ENCODE peak calls at places on chromosomes 16 and 17, in seven cellular contexts. One of them, this sample, is unnamed.

GRCh38 chr17:1515640-1516402 is 591 bp downstream of the INPP5K start:
- DNase-seq in tibial nerve: peak; percentile 73
- DNase-seq in uterus: peak; percentile 75
- DNase-seq in IMR-90: peak; percentile 91
- DNase-seq in PC-3: peak; percentile 71
- DNase-seq in colonic mucosa: peak; percentile 82
- DNase-seq in psoas muscle: no peak
- DNase-seq in this sample: no peak

GRCh38 chr17:75505640-75506039 is 9.7 kb downstream of the CASKIN2 start:
- DNase-seq in tibial nerve: no peak
- DNase-seq in uterus: no peak
- DNase-seq in IMR-90: no peak
- DNase-seq in PC-3: no peak
- DNase-seq in colonic mucosa: no peak
- DNase-seq in psoas muscle: no peak
- DNase-seq in this sample: no peak

GRCh38 chr17:38844261-38844757 is 9.2 kb downstream of the RPL23 start:
- DNase-seq in tibial nerve: no peak
- DNase-seq in uterus: no peak
- DNase-seq in IMR-90: no peak
- DNase-seq in PC-3: no peak
- DNase-seq in colonic mucosa: no peak
- DNase-seq in psoas muscle: peak; percentile 47
- DNase-seq in this sample: no peak

GRCh38 chr16:27515874-27516353 is 33.8 kb downstream of the GTF3C1 start:
- DNase-seq in tibial nerve: no peak
- DNase-seq in uterus: no peak
- DNase-seq in IMR-90: no peak
- DNase-seq in PC-3: peak; percentile 45
- DNase-seq in colonic mucosa: no peak
- DNase-seq in psoas muscle: no peak
- DNase-seq in this sample: no peak

GRCh38 chr17:16377804-16378400 is 3.0 kb upstream of the UBB start:
- DNase-seq in tibial nerve: no peak
- DNase-seq in uterus: no peak
- DNase-seq in IMR-90: peak; percentile 79
- DNase-seq in PC-3: peak; percentile 93
- DNase-seq in colonic mucosa: peak; percentile 47
- DNase-seq in psoas muscle: no peak
- DNase-seq in this sample: no peak

GRCh38 chr17:45834471-45835396 is 9.9 kb upstream of the SPPL2C start:
- DNase-seq in tibial nerve: no peak
- DNase-seq in uterus: no peak
- DNase-seq in IMR-90: no peak
- DNase-seq in PC-3: peak; percentile 56
- DNase-seq in colonic mucosa: no peak
- DNase-seq in psoas muscle: no peak
- DNase-seq in this sample: no peak

GRCh38 chr17:57293077-57293476 is 36.8 kb downstream of the MSI2 start:
- DNase-seq in tibial nerve: no peak
- DNase-seq in uterus: no peak
- DNase-seq in IMR-90: no peak
- DNase-seq in PC-3: no peak
- DNase-seq in colonic mucosa: no peak
- DNase-seq in psoas muscle: no peak
- DNase-seq in this sample: peak; percentile 27

GRCh38 chr16:52964290-52964689 is 88.4 kb downstream of the CHD9NB start:
- DNase-seq in tibial nerve: no peak
- DNase-seq in uterus: no peak
- DNase-seq in IMR-90: no peak
- DNase-seq in PC-3: peak; percentile 1
- DNase-seq in colonic mucosa: no peak
- DNase-seq in psoas muscle: no peak
- DNase-seq in this sample: no peak

GRCh38 chr16:17368951-17369350 is 101.8 kb downstream of the XYLT1 start:
- DNase-seq in tibial nerve: no peak
- DNase-seq in uterus: no peak
- DNase-seq in IMR-90: no peak
- DNase-seq in PC-3: no peak
- DNase-seq in colonic mucosa: no peak
- DNase-seq in psoas muscle: no peak
- DNase-seq in this sample: no peak

GRCh38 chr16:65121870-65122723 is at the start of gene CDH11:
- DNase-seq in tibial nerve: peak; percentile 56
- DNase-seq in uterus: peak; percentile 78
- DNase-seq in IMR-90: peak; percentile 82
- DNase-seq in PC-3: peak; percentile 65
- DNase-seq in colonic mucosa: peak; percentile 37
- DNase-seq in psoas muscle: peak; percentile 56
- DNase-seq in this sample: peak; percentile 60

GRCh38 chr16:85033153-85033552 is 5.6 kb downstream of the KIAA0513 start:
- DNase-seq in tibial nerve: no peak
- DNase-seq in uterus: no peak
- DNase-seq in IMR-90: no peak
- DNase-seq in PC-3: no peak
- DNase-seq in colonic mucosa: no peak
- DNase-seq in psoas muscle: no peak
- DNase-seq in this sample: no peak

GRCh38 chr17:880074-880870 is 98.1 kb downstream of the MRM3 start:
- DNase-seq in tibial nerve: no peak
- DNase-seq in uterus: peak; percentile 51
- DNase-seq in IMR-90: peak; percentile 25
- DNase-seq in PC-3: no peak
- DNase-seq in colonic mucosa: no peak
- DNase-seq in psoas muscle: no peak
- DNase-seq in this sample: no peak

GRCh38 chr17:40121191-40121885 is 433 bp upstream of the MSL1 start:
- DNase-seq in tibial nerve: peak; percentile 23
- DNase-seq in uterus: peak; percentile 65
- DNase-seq in IMR-90: peak; percentile 49
- DNase-seq in PC-3: peak; percentile 25
- DNase-seq in colonic mucosa: peak; percentile 60
- DNase-seq in psoas muscle: peak; percentile 56
- DNase-seq in this sample: peak; percentile 51

GRCh38 chr17:1999557-2000251 is 25.4 kb downstream of the RTN4RL1 start:
- DNase-seq in tibial nerve: no peak
- DNase-seq in uterus: no peak
- DNase-seq in IMR-90: peak; percentile 19
- DNase-seq in PC-3: peak; percentile 19
- DNase-seq in colonic mucosa: peak; percentile 57
- DNase-seq in psoas muscle: peak; percentile 60
- DNase-seq in this sample: peak; percentile 57

GRCh38 chr16:2773188-2773968 is 3.7 kb downstream of the ELOB start:
- DNase-seq in tibial nerve: no peak
- DNase-seq in uterus: no peak
- DNase-seq in IMR-90: peak; percentile 29
- DNase-seq in PC-3: peak; percentile 50
- DNase-seq in colonic mucosa: no peak
- DNase-seq in psoas muscle: no peak
- DNase-seq in this sample: no peak

GRCh38 chr16:89575247-89576172 is at the start of gene CPNE7:
- DNase-seq in tibial nerve: no peak
- DNase-seq in uterus: no peak
- DNase-seq in IMR-90: no peak
- DNase-seq in PC-3: no peak
- DNase-seq in colonic mucosa: no peak
- DNase-seq in psoas muscle: peak; percentile 16
- DNase-seq in this sample: no peak

GRCh38 chr16:54034684-54035083 is 251.9 kb downstream of the IRX3 start:
- DNase-seq in tibial nerve: no peak
- DNase-seq in uterus: no peak
- DNase-seq in IMR-90: peak; percentile 20
- DNase-seq in PC-3: no peak
- DNase-seq in colonic mucosa: no peak
- DNase-seq in psoas muscle: no peak
- DNase-seq in this sample: no peak

GRCh38 chr17:48484256-48484655 is 46.6 kb downstream of the HOXB1 start:
- DNase-seq in tibial nerve: no peak
- DNase-seq in uterus: no peak
- DNase-seq in IMR-90: peak; percentile 76
- DNase-seq in PC-3: peak; percentile 66
- DNase-seq in colonic mucosa: no peak
- DNase-seq in psoas muscle: no peak
- DNase-seq in this sample: no peak

GRCh38 chr17:81514735-81515529 is 2.3 kb upstream of the ACTG1 start:
- DNase-seq in tibial nerve: peak; percentile 59
- DNase-seq in uterus: peak; percentile 89
- DNase-seq in IMR-90: peak; percentile 82
- DNase-seq in PC-3: peak; percentile 89
- DNase-seq in colonic mucosa: peak; percentile 84
- DNase-seq in psoas muscle: peak; percentile 82
- DNase-seq in this sample: peak; percentile 88

GRCh38 chr17:42754782-42755181 is 6.2 kb upstream of the RAMP2 start:
- DNase-seq in tibial nerve: peak; percentile 91
- DNase-seq in uterus: peak; percentile 33
- DNase-seq in IMR-90: peak; percentile 41
- DNase-seq in PC-3: peak; percentile 70
- DNase-seq in colonic mucosa: no peak
- DNase-seq in psoas muscle: peak; percentile 83
- DNase-seq in this sample: peak; percentile 41

GRCh38 chr17:76146053-76146875 is 5.2 kb upstream of the FOXJ1 start:
- DNase-seq in tibial nerve: no peak
- DNase-seq in uterus: no peak
- DNase-seq in IMR-90: peak; percentile 11
- DNase-seq in PC-3: peak; percentile 39
- DNase-seq in colonic mucosa: no peak
- DNase-seq in psoas muscle: no peak
- DNase-seq in this sample: no peak

DNA sequence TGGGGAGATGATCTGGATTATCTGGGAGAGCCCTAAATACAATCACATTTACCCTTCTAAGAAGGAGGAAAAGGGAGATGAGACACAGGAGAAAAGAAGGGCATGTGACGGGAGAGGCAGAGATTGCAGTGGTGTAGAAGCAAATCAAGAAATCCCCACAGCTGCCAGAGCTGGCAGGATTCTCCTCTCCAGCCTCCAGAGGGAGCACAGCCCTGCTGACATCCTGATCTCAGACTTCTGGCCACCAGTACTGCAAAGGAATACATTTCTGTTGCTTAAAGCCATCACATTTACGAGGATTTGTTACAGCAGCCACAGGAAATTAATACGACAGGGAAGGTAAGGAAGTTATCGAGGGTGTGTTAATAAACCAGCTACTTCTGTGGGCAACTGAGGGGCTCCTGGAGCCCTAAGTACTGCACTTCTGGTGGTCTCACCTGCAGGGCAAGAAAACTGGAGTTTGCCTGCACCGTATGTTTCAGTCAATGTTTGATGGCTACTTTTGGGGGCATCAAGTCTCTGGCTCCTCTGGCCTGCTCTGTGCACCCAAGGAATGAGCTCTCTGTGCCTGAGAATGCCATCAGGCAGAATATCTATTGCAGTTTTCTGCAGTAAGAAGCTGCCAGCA is 22.9 kb upstream of the CDH13 start:
- DNase-seq in tibial nerve: no peak
- DNase-seq in uterus: peak; percentile 58
- DNase-seq in IMR-90: peak; percentile 73
- DNase-seq in PC-3: peak; percentile 47
- DNase-seq in colonic mucosa: peak; percentile 29
- DNase-seq in psoas muscle: peak; percentile 25
- DNase-seq in this sample: peak; percentile 39
- TF ChIP-seq CTCF in tibial nerve: peak; percentile 52
- TF ChIP-seq CTCF in uterus: peak; percentile 72
- TF ChIP-seq CTCF in IMR-90: peak; percentile 81
- TF ChIP-seq CTCF in PC-3: peak; percentile 52
- TF ChIP-seq CTCF in colonic mucosa: peak; percentile 54
- TF ChIP-seq CTCF in psoas muscle: peak; percentile 71
- TF ChIP-seq CTCF in this sample: peak; percentile 82

GRCh38 chr16:56971768-56972043 is 10.0 kb downstream of the CETP start:
- DNase-seq in tibial nerve: no peak
- DNase-seq in uterus: no peak
- DNase-seq in IMR-90: no peak
- DNase-seq in PC-3: no peak
- DNase-seq in colonic mucosa: no peak
- DNase-seq in psoas muscle: no peak
- DNase-seq in this sample: no peak
- H3K27ac ChIP-seq in tibial nerve: no peak overlapping the region
- H3K27ac ChIP-seq in uterus: no peak overlapping the region
- H3K27ac ChIP-seq in IMR-90: no peak overlapping the region
- H3K27ac ChIP-seq in PC-3: no peak overlapping the region
- H3K27ac ChIP-seq in colonic mucosa: no peak overlapping the region
- H3K27ac ChIP-seq in psoas muscle: no peak overlapping the region
- H3K27ac ChIP-seq in this sample: no peak overlapping the region

GRCh38 chr17:74431568-74432483 is at the start of gene GPRC5C:
- DNase-seq in tibial nerve: peak; percentile 67
- DNase-seq in uterus: peak; percentile 81
- DNase-seq in IMR-90: no peak
- DNase-seq in PC-3: peak; percentile 97
- DNase-seq in colonic mucosa: peak; percentile 96
- DNase-seq in psoas muscle: peak; percentile 79
- DNase-seq in this sample: peak; percentile 79
- H3K4me3 ChIP-seq in tibial nerve: peak within 1 kb of the TSS; percentile 61
- H3K4me3 ChIP-seq in uterus: peak within 1 kb of the TSS; percentile 41
- H3K4me3 ChIP-seq in IMR-90: no peak within 1 kb of the TSS
- H3K4me3 ChIP-seq in PC-3: peak within 1 kb of the TSS; percentile 80
- H3K4me3 ChIP-seq in colonic mucosa: peak within 1 kb of the TSS; percentile 81
- H3K4me3 ChIP-seq in psoas muscle: peak within 1 kb of the TSS; percentile 90
- H3K4me3 ChIP-seq in this sample: peak within 1 kb of the TSS; percentile 73

GRCh38 chr16:81409016-81409556 is 35.5 kb upstream of the CMIP start:
- DNase-seq in tibial nerve: no peak
- DNase-seq in uterus: no peak
- DNase-seq in IMR-90: no peak
- DNase-seq in PC-3: no peak
- DNase-seq in colonic mucosa: no peak
- DNase-seq in psoas muscle: no peak
- DNase-seq in this sample: no peak

GRCh38 chr16:81403208-81403600 is 41.4 kb upstream of the CMIP start:
- DNase-seq in tibial nerve: no peak
- DNase-seq in uterus: no peak
- DNase-seq in IMR-90: no peak
- DNase-seq in PC-3: no peak
- DNase-seq in colonic mucosa: no peak
- DNase-seq in psoas muscle: no peak
- DNase-seq in this sample: no peak

GRCh38 chr16:81408409-81408950 is 36.1 kb upstream of the CMIP start:
- DNase-seq in tibial nerve: no peak
- DNase-seq in uterus: no peak
- DNase-seq in IMR-90: no peak
- DNase-seq in PC-3: no peak
- DNase-seq in colonic mucosa: no peak
- DNase-seq in psoas muscle: no peak
- DNase-seq in this sample: no peak

GRCh38 chr16:81403601-81404391 is 40.8 kb upstream of the CMIP start:
- DNase-seq in tibial nerve: peak; percentile 88
- DNase-seq in uterus: peak; percentile 77
- DNase-seq in IMR-90: peak; percentile 53
- DNase-seq in PC-3: peak; percentile 89
- DNase-seq in colonic mucosa: peak; percentile 89
- DNase-seq in psoas muscle: peak; percentile 82
- DNase-seq in this sample: peak; percentile 86

GRCh38 chr16:81405702-81406113 is 38.9 kb upstream of the CMIP start:
- DNase-seq in tibial nerve: no peak
- DNase-seq in uterus: no peak
- DNase-seq in IMR-90: peak; percentile 92
- DNase-seq in PC-3: peak; percentile 96
- DNase-seq in colonic mucosa: no peak
- DNase-seq in psoas muscle: no peak
- DNase-seq in this sample: no peak
- TF ChIP-seq CTCF in tibial nerve: no peak
- TF ChIP-seq CTCF in uterus: no peak
- TF ChIP-seq CTCF in IMR-90: peak; percentile 5
- TF ChIP-seq CTCF in PC-3: no peak
- TF ChIP-seq CTCF in colonic mucosa: no peak
- TF ChIP-seq CTCF in psoas muscle: no peak
- TF ChIP-seq CTCF in this sample: no peak

This sample was measured in left ventricle myocardium inferior.